ENCODE peak calls at places on chromosomes 5 and 9, in seven cellular contexts. One of them, this sample, is unnamed.

GRCh38 chr9:86600977-86601376 is 246.8 kb upstream of the TUT7 start:
- DNase-seq in ACHN: no peak
- DNase-seq in AG20443: no peak
- DNase-seq in NCI-H1092 treated with DMSO at 0.1 percent for 48 hours: no peak
- DNase-seq in activated CD4-positive, alpha-beta T cell treated with anti-CD3 and anti-CD28 coated beads, Interleukin-2, amount 50 U/mL, for 1 hour: no peak
- DNase-seq in occipital lobe: no peak
- DNase-seq in AG09309: no peak
- DNase-seq in this sample: no peak

GRCh38 chr5:64206653-64207052 is 41.0 kb downstream of the RNF180 start:
- DNase-seq in AG20443: no peak
- DNase-seq in activated CD4-positive, alpha-beta T cell treated with anti-CD3 and anti-CD28 coated beads, Interleukin-2, amount 50 U/mL, for 1 hour: no peak
- DNase-seq in ACHN: no peak
- DNase-seq in occipital lobe: no peak
- DNase-seq in AG09309: no peak
- DNase-seq in NCI-H1092 treated with DMSO at 0.1 percent for 48 hours: no peak
- DNase-seq in this sample: no peak

GRCh38 chr5:17713301-17713700 is 79.0 kb downstream of the TAF11L14 start:
- DNase-seq in activated CD4-positive, alpha-beta T cell treated with anti-CD3 and anti-CD28 coated beads, Interleukin-2, amount 50 U/mL, for 1 hour: no peak
- DNase-seq in AG09309: no peak
- DNase-seq in AG20443: no peak
- DNase-seq in NCI-H1092 treated with DMSO at 0.1 percent for 48 hours: no peak
- DNase-seq in ACHN: no peak
- DNase-seq in occipital lobe: no peak
- DNase-seq in this sample: no peak

GRCh38 chr9:136969774-136970173 is 7.5 kb upstream of the PTGDS start:
- DNase-seq in occipital lobe: no peak
- DNase-seq in activated CD4-positive, alpha-beta T cell treated with anti-CD3 and anti-CD28 coated beads, Interleukin-2, amount 50 U/mL, for 1 hour: no peak
- DNase-seq in AG20443: no peak
- DNase-seq in AG09309: no peak
- DNase-seq in NCI-H1092 treated with DMSO at 0.1 percent for 48 hours: no peak
- DNase-seq in ACHN: no peak
- DNase-seq in this sample: no peak

GRCh38 chr9:111740739-111741138 is 54.0 kb downstream of the SHOC1 start:
- DNase-seq in AG09309: no peak
- DNase-seq in activated CD4-positive, alpha-beta T cell treated with anti-CD3 and anti-CD28 coated beads, Interleukin-2, amount 50 U/mL, for 1 hour: no peak
- DNase-seq in occipital lobe: no peak
- DNase-seq in AG20443: no peak
- DNase-seq in ACHN: no peak
- DNase-seq in NCI-H1092 treated with DMSO at 0.1 percent for 48 hours: no peak
- DNase-seq in this sample: no peak

GRCh38 chr9:696332-697090 is 145.0 kb upstream of the DMRT1 start:
- DNase-seq in activated CD4-positive, alpha-beta T cell treated with anti-CD3 and anti-CD28 coated beads, Interleukin-2, amount 50 U/mL, for 1 hour: no peak
- DNase-seq in AG09309: no peak
- DNase-seq in occipital lobe: no peak
- DNase-seq in NCI-H1092 treated with DMSO at 0.1 percent for 48 hours: no peak
- DNase-seq in AG20443: peak
- DNase-seq in ACHN: peak
- DNase-seq in this sample: no peak

GRCh38 chr5:81242906-81243436 is 9.8 kb downstream of the CKMT2 start:
- DNase-seq in AG20443: no peak
- DNase-seq in AG09309: no peak
- DNase-seq in ACHN: no peak
- DNase-seq in activated CD4-positive, alpha-beta T cell treated with anti-CD3 and anti-CD28 coated beads, Interleukin-2, amount 50 U/mL, for 1 hour: no peak
- DNase-seq in occipital lobe: no peak
- DNase-seq in NCI-H1092 treated with DMSO at 0.1 percent for 48 hours: peak
- DNase-seq in this sample: no peak

GRCh38 chr9:121989010-121989409 is 104.1 kb downstream of the TTLL11 start:
- DNase-seq in NCI-H1092 treated with DMSO at 0.1 percent for 48 hours: no peak
- DNase-seq in ACHN: peak
- DNase-seq in AG20443: no peak
- DNase-seq in AG09309: no peak
- DNase-seq in activated CD4-positive, alpha-beta T cell treated with anti-CD3 and anti-CD28 coated beads, Interleukin-2, amount 50 U/mL, for 1 hour: no peak
- DNase-seq in occipital lobe: no peak
- DNase-seq in this sample: no peak

GRCh38 chr9:137486141-137486490 is 27.0 kb upstream of the NSMF start:
- DNase-seq in ACHN: no peak
- DNase-seq in AG20443: no peak
- DNase-seq in NCI-H1092 treated with DMSO at 0.1 percent for 48 hours: no peak
- DNase-seq in occipital lobe: no peak
- DNase-seq in AG09309: no peak
- DNase-seq in activated CD4-positive, alpha-beta T cell treated with anti-CD3 and anti-CD28 coated beads, Interleukin-2, amount 50 U/mL, for 1 hour: no peak
- DNase-seq in this sample: no peak

GRCh38 chr5:113162770-113163169 is 186.2 kb downstream of the DCP2 start:
- DNase-seq in activated CD4-positive, alpha-beta T cell treated with anti-CD3 and anti-CD28 coated beads, Interleukin-2, amount 50 U/mL, for 1 hour: no peak
- DNase-seq in ACHN: peak
- DNase-seq in AG09309: no peak
- DNase-seq in occipital lobe: no peak
- DNase-seq in NCI-H1092 treated with DMSO at 0.1 percent for 48 hours: no peak
- DNase-seq in AG20443: peak
- DNase-seq in this sample: no peak

GRCh38 chr5:54754878-54755277 is 230.5 kb downstream of the ESM1 start:
- DNase-seq in occipital lobe: no peak
- DNase-seq in AG09309: no peak
- DNase-seq in ACHN: no peak
- DNase-seq in AG20443: no peak
- DNase-seq in NCI-H1092 treated with DMSO at 0.1 percent for 48 hours: no peak
- DNase-seq in activated CD4-positive, alpha-beta T cell treated with anti-CD3 and anti-CD28 coated beads, Interleukin-2, amount 50 U/mL, for 1 hour: no peak
- DNase-seq in this sample: no peak

GRCh38 chr5:174176511-174176910 is 131.0 kb downstream of the NSG2 start:
- DNase-seq in AG09309: peak
- DNase-seq in AG20443: no peak
- DNase-seq in NCI-H1092 treated with DMSO at 0.1 percent for 48 hours: no peak
- DNase-seq in activated CD4-positive, alpha-beta T cell treated with anti-CD3 and anti-CD28 coated beads, Interleukin-2, amount 50 U/mL, for 1 hour: no peak
- DNase-seq in occipital lobe: no peak
- DNase-seq in ACHN: no peak
- DNase-seq in this sample: no peak

GRCh38 chr5:148230240-148230639 is 8.1 kb upstream of the MARCOL start:
- DNase-seq in AG20443: no peak
- DNase-seq in activated CD4-positive, alpha-beta T cell treated with anti-CD3 and anti-CD28 coated beads, Interleukin-2, amount 50 U/mL, for 1 hour: no peak
- DNase-seq in ACHN: no peak
- DNase-seq in NCI-H1092 treated with DMSO at 0.1 percent for 48 hours: no peak
- DNase-seq in AG09309: no peak
- DNase-seq in occipital lobe: no peak
- DNase-seq in this sample: no peak

GRCh38 chr9:38272710-38273109 is 119.8 kb upstream of the ALDH1B1 start:
- DNase-seq in ACHN: no peak
- DNase-seq in NCI-H1092 treated with DMSO at 0.1 percent for 48 hours: no peak
- DNase-seq in AG09309: no peak
- DNase-seq in AG20443: no peak
- DNase-seq in occipital lobe: no peak
- DNase-seq in activated CD4-positive, alpha-beta T cell treated with anti-CD3 and anti-CD28 coated beads, Interleukin-2, amount 50 U/mL, for 1 hour: no peak
- DNase-seq in this sample: no peak

GRCh38 chr9:23603311-23603710 is 222.7 kb downstream of the ELAVL2 start:
- DNase-seq in AG09309: no peak
- DNase-seq in occipital lobe: no peak
- DNase-seq in AG20443: no peak
- DNase-seq in ACHN: no peak
- DNase-seq in activated CD4-positive, alpha-beta T cell treated with anti-CD3 and anti-CD28 coated beads, Interleukin-2, amount 50 U/mL, for 1 hour: no peak
- DNase-seq in NCI-H1092 treated with DMSO at 0.1 percent for 48 hours: no peak
- DNase-seq in this sample: no peak

GRCh38 chr5:155087036-155087435 is 73.5 kb downstream of the KIF4B start:
- DNase-seq in occipital lobe: no peak
- DNase-seq in ACHN: no peak
- DNase-seq in AG20443: peak
- DNase-seq in NCI-H1092 treated with DMSO at 0.1 percent for 48 hours: no peak
- DNase-seq in AG09309: peak
- DNase-seq in activated CD4-positive, alpha-beta T cell treated with anti-CD3 and anti-CD28 coated beads, Interleukin-2, amount 50 U/mL, for 1 hour: no peak
- DNase-seq in this sample: no peak

GRCh38 chr5:82011761-82012160 is 39.9 kb downstream of the ATG10 start:
- DNase-seq in occipital lobe: no peak
- DNase-seq in activated CD4-positive, alpha-beta T cell treated with anti-CD3 and anti-CD28 coated beads, Interleukin-2, amount 50 U/mL, for 1 hour: no peak
- DNase-seq in AG09309: peak
- DNase-seq in AG20443: peak
- DNase-seq in NCI-H1092 treated with DMSO at 0.1 percent for 48 hours: no peak
- DNase-seq in ACHN: no peak
- DNase-seq in this sample: no peak

GRCh38 chr5:111439473-111440075 is 72.8 kb downstream of the STARD4 start:
- DNase-seq in NCI-H1092 treated with DMSO at 0.1 percent for 48 hours: no peak
- DNase-seq in occipital lobe: no peak
- DNase-seq in activated CD4-positive, alpha-beta T cell treated with anti-CD3 and anti-CD28 coated beads, Interleukin-2, amount 50 U/mL, for 1 hour: no peak
- DNase-seq in AG20443: peak
- DNase-seq in ACHN: no peak
- DNase-seq in AG09309: no peak
- DNase-seq in this sample: no peak

GRCh38 chr5:59178482-59178881 is 595.6 kb downstream of the RAB3C start:
- DNase-seq in AG09309: no peak
- DNase-seq in occipital lobe: no peak
- DNase-seq in AG20443: no peak
- DNase-seq in activated CD4-positive, alpha-beta T cell treated with anti-CD3 and anti-CD28 coated beads, Interleukin-2, amount 50 U/mL, for 1 hour: no peak
- DNase-seq in ACHN: no peak
- DNase-seq in NCI-H1092 treated with DMSO at 0.1 percent for 48 hours: no peak
- DNase-seq in this sample: no peak

GRCh38 chr9:38254756-38255155 is 137.7 kb upstream of the ALDH1B1 start:
- DNase-seq in ACHN: no peak
- DNase-seq in occipital lobe: no peak
- DNase-seq in AG20443: no peak
- DNase-seq in activated CD4-positive, alpha-beta T cell treated with anti-CD3 and anti-CD28 coated beads, Interleukin-2, amount 50 U/mL, for 1 hour: no peak
- DNase-seq in NCI-H1092 treated with DMSO at 0.1 percent for 48 hours: no peak
- DNase-seq in AG09309: no peak
- DNase-seq in this sample: no peak

GRCh38 chr5:157479612-157480510 is 19.8 kb downstream of the NIPAL4 start:
- DNase-seq in AG20443: no peak
- DNase-seq in AG09309: no peak
- DNase-seq in occipital lobe: no peak
- DNase-seq in activated CD4-positive, alpha-beta T cell treated with anti-CD3 and anti-CD28 coated beads, Interleukin-2, amount 50 U/mL, for 1 hour: no peak
- DNase-seq in ACHN: no peak
- DNase-seq in NCI-H1092 treated with DMSO at 0.1 percent for 48 hours: no peak
- DNase-seq in this sample: no peak

GRCh38 chr5:143124593-143124992 is 278.9 kb downstream of the NR3C1 start:
- DNase-seq in ACHN: no peak
- DNase-seq in activated CD4-positive, alpha-beta T cell treated with anti-CD3 and anti-CD28 coated beads, Interleukin-2, amount 50 U/mL, for 1 hour: no peak
- DNase-seq in NCI-H1092 treated with DMSO at 0.1 percent for 48 hours: no peak
- DNase-seq in occipital lobe: no peak
- DNase-seq in AG20443: no peak
- DNase-seq in AG09309: no peak
- DNase-seq in this sample: no peak

GRCh38 chr9:135277219-135278201 is 190.0 kb downstream of the OLFM1 start:
- DNase-seq in ACHN: no peak
- DNase-seq in activated CD4-positive, alpha-beta T cell treated with anti-CD3 and anti-CD28 coated beads, Interleukin-2, amount 50 U/mL, for 1 hour: no peak
- DNase-seq in AG20443: no peak
- DNase-seq in occipital lobe: peak
- DNase-seq in NCI-H1092 treated with DMSO at 0.1 percent for 48 hours: no peak
- DNase-seq in AG09309: no peak
- DNase-seq in this sample: no peak

GRCh38 chr9:116020801-116021200 is 132.8 kb upstream of the PAPPA start:
- DNase-seq in occipital lobe: no peak
- DNase-seq in ACHN: no peak
- DNase-seq in AG09309: no peak
- DNase-seq in NCI-H1092 treated with DMSO at 0.1 percent for 48 hours: no peak
- DNase-seq in AG20443: no peak
- DNase-seq in activated CD4-positive, alpha-beta T cell treated with anti-CD3 and anti-CD28 coated beads, Interleukin-2, amount 50 U/mL, for 1 hour: no peak
- DNase-seq in this sample: no peak

GRCh38 chr9:72947987-72948465 is 4.8 kb downstream of the ALDH1A1 start:
- DNase-seq in AG20443: no peak
- DNase-seq in NCI-H1092 treated with DMSO at 0.1 percent for 48 hours: no peak
- DNase-seq in occipital lobe: no peak
- DNase-seq in activated CD4-positive, alpha-beta T cell treated with anti-CD3 and anti-CD28 coated beads, Interleukin-2, amount 50 U/mL, for 1 hour: no peak
- DNase-seq in AG09309: no peak
- DNase-seq in ACHN: peak
- DNase-seq in this sample: no peak

GRCh38 chr5:77568082-77568481 is 70.4 kb downstream of the OTP start:
- DNase-seq in AG09309: no peak
- DNase-seq in activated CD4-positive, alpha-beta T cell treated with anti-CD3 and anti-CD28 coated beads, Interleukin-2, amount 50 U/mL, for 1 hour: no peak
- DNase-seq in NCI-H1092 treated with DMSO at 0.1 percent for 48 hours: no peak
- DNase-seq in occipital lobe: no peak
- DNase-seq in AG20443: no peak
- DNase-seq in ACHN: no peak
- DNase-seq in this sample: no peak

GRCh38 chr5:115393239-115393638 is 96.8 kb upstream of the CCDC112 start:
- DNase-seq in AG09309: no peak
- DNase-seq in activated CD4-positive, alpha-beta T cell treated with anti-CD3 and anti-CD28 coated beads, Interleukin-2, amount 50 U/mL, for 1 hour: no peak
- DNase-seq in ACHN: no peak
- DNase-seq in AG20443: no peak
- DNase-seq in occipital lobe: no peak
- DNase-seq in NCI-H1092 treated with DMSO at 0.1 percent for 48 hours: no peak
- DNase-seq in this sample: no peak

GRCh38 chr9:135068776-135069415 is 18.6 kb upstream of the OLFM1 start:
- DNase-seq in occipital lobe: no peak
- DNase-seq in NCI-H1092 treated with DMSO at 0.1 percent for 48 hours: no peak
- DNase-seq in AG20443: no peak
- DNase-seq in AG09309: no peak
- DNase-seq in activated CD4-positive, alpha-beta T cell treated with anti-CD3 and anti-CD28 coated beads, Interleukin-2, amount 50 U/mL, for 1 hour: no peak
- DNase-seq in ACHN: no peak
- DNase-seq in this sample: no peak

GRCh38 chr9:20611751-20612287 is 10.5 kb downstream of the MLLT3 start:
- DNase-seq in ACHN: no peak
- DNase-seq in activated CD4-positive, alpha-beta T cell treated with anti-CD3 and anti-CD28 coated beads, Interleukin-2, amount 50 U/mL, for 1 hour: no peak
- DNase-seq in occipital lobe: no peak
- DNase-seq in AG20443: peak
- DNase-seq in NCI-H1092 treated with DMSO at 0.1 percent for 48 hours: no peak
- DNase-seq in AG09309: no peak
- DNase-seq in this sample: no peak

This sample was measured in T-cell.